ENCODE peak calls at places on chromosomes 13 and 19, in eight cellular contexts. M is transverse colon; V is breast epithelium; C is naive thymus-derived CD4-positive, alpha-beta T cell; Y is IMR-90; U is upper lobe of right lung; G is right lobe of liver; F is uterus. W is an unnamed sample.
A peak's percentile ranks its signal among the peaks of the same experiment; 100 is the strongest.

GRCh38 chr19:49954092-49954825 is 6.7 kb downstream of the SIGLEC11 start:
- DNase-seq in M (no peak), V (peak; percentile 43), C (no peak), Y (peak; percentile 14), U (no peak), G (no peak), F (peak; percentile 31), W (no peak)

GRCh38 chr13:40389081-40389641 is 277.3 kb downstream of the FOXO1 start:
- DNase-seq in M (no peak), V (no peak), C (peak; percentile 56), Y (no peak), U (no peak), G (no peak), F (no peak), W (no peak)

GRCh38 chr13:70755411-70755810 is 647.2 kb upstream of the KLHL1 start:
- DNase-seq in M (no peak), V (no peak), C (no peak), Y (no peak), U (no peak), G (no peak), F (no peak), W (no peak)

GRCh38 chr13:41398494-41399190 is 58.7 kb upstream of the RGCC start:
- DNase-seq in M (no peak), V (no peak), C (no peak), Y (no peak), U (no peak), G (no peak), F (no peak), W (no peak)

GRCh38 chr13:94480672-94481145 is 1.2 kb upstream of the DCT start:
- DNase-seq in M (no peak), V (no peak), C (no peak), Y (peak; percentile 20), U (no peak), G (no peak), F (no peak), W (peak; percentile 77)

GRCh38 chr13:113186061-113186900 is 22.2 kb downstream of the PCID2 start:
- DNase-seq in M (no peak), V (no peak), C (no peak), Y (no peak), U (no peak), G (no peak), F (no peak), W (no peak)

GRCh38 chr13:51821666-51822065 is 17.7 kb upstream of the DHRS12 start:
- DNase-seq in M (no peak), V (no peak), C (peak; percentile 57), Y (no peak), U (no peak), G (no peak), F (no peak), W (no peak)

GRCh38 chr13:47287291-47287751 is 390.5 kb upstream of the HTR2A start:
- DNase-seq in M (no peak), V (no peak), C (no peak), Y (peak; percentile 73), U (no peak), G (no peak), F (no peak), W (no peak)

GRCh38 chr19:8083141-8083540 is 30.6 kb downstream of the CCL25 start:
- DNase-seq in M (no peak), V (no peak), C (no peak), Y (no peak), U (no peak), G (no peak), F (no peak), W (no peak)

GRCh38 chr13:42039457-42039945 is 8.9 kb upstream of the DGKH start:
- DNase-seq in M (no peak), V (no peak), C (no peak), Y (no peak), U (no peak), G (no peak), F (no peak), W (no peak)

GRCh38 chr13:23871616-23872220 is 17.5 kb downstream of the MIPEP start:
- DNase-seq in M (no peak), V (no peak), C (peak; percentile 25), Y (peak; percentile 59), U (no peak), G (no peak), F (no peak), W (no peak)

GRCh38 chr13:98466634-98467236 is 110.2 kb downstream of the STK24 start:
- DNase-seq in M (peak; percentile 59), V (no peak), C (no peak), Y (peak; percentile 55), U (no peak), G (no peak), F (no peak), W (peak; percentile 53)

GRCh38 chr13:40648841-40649240 is 17.6 kb downstream of the FOXO1 start:
- DNase-seq in M (no peak), V (no peak), C (no peak), Y (no peak), U (no peak), G (no peak), F (no peak), W (no peak)

GRCh38 chr13:37735293-37735692 is 134.3 kb downstream of the TRPC4 start:
- DNase-seq in M (no peak), V (no peak), C (no peak), Y (no peak), U (no peak), G (no peak), F (no peak), W (no peak)

GRCh38 chr13:65965496-65965895 is 1264.6 kb downstream of the PCDH9 start:
- DNase-seq in M (no peak), V (no peak), C (no peak), Y (peak; percentile 20), U (no peak), G (no peak), F (no peak), W (no peak)

GRCh38 chr19:56091066-56091490 is 30.0 kb downstream of the ZNF787 start:
- DNase-seq in M (no peak), V (no peak), C (no peak), Y (peak; percentile 61), U (no peak), G (no peak), F (no peak), W (no peak)

GRCh38 chr19:17725422-17726078 is 6.3 kb downstream of the MAP1S start:
- DNase-seq in M (no peak), V (no peak), C (no peak), Y (no peak), U (no peak), G (no peak), F (no peak), W (no peak)

GRCh38 chr19:16113727-16114126 is 2.0 kb downstream of the RAB8A start:
- DNase-seq in M (no peak), V (no peak), C (no peak), Y (no peak), U (no peak), G (no peak), F (no peak), W (no peak)

GRCh38 chr19:2129892-2130770 is 21.2 kb downstream of the AP3D1 start:
- DNase-seq in M (no peak), V (no peak), C (no peak), Y (no peak), U (no peak), G (no peak), F (no peak), W (no peak)

GRCh38 chr19:34426096-34426661 is 2.0 kb upstream of the UBA2 start:
- DNase-seq in M (no peak), V (no peak), C (no peak), Y (no peak), U (no peak), G (peak; percentile 57), F (no peak), W (no peak)

GRCh38 chr13:99320693-99321481 is 13.7 kb upstream of the GPR183 start:
- DNase-seq in M (no peak), V (no peak), C (no peak), Y (peak; percentile 88), U (no peak), G (no peak), F (no peak), W (no peak)

GRCh38 chr19:55146648-55147218 is 2.3 kb downstream of the TNNT1 start:
- DNase-seq in M (no peak), V (no peak), C (no peak), Y (no peak), U (no peak), G (no peak), F (no peak), W (peak; percentile 56)

GRCh38 chr19:9667898-9668297 is 7.0 kb downstream of the ZNF562 start:
- DNase-seq in M (no peak), V (no peak), C (no peak), Y (no peak), U (no peak), G (no peak), F (no peak), W (no peak)

GRCh38 chr13:33186851-33187250 is 98.7 kb downstream of the STARD13 start:
- DNase-seq in M (no peak), V (no peak), C (no peak), Y (peak; percentile 89), U (no peak), G (no peak), F (no peak), W (no peak)
- H3K27ac ChIP-seq in M (peak overlapping the region; percentile 66), V (peak overlapping the region; percentile 61), C (no peak overlapping the region), Y (peak overlapping the region; percentile 36), U (no peak overlapping the region), G (peak overlapping the region; percentile 6), F (peak overlapping the region; percentile 48), W (no peak overlapping the region)

DNA sequence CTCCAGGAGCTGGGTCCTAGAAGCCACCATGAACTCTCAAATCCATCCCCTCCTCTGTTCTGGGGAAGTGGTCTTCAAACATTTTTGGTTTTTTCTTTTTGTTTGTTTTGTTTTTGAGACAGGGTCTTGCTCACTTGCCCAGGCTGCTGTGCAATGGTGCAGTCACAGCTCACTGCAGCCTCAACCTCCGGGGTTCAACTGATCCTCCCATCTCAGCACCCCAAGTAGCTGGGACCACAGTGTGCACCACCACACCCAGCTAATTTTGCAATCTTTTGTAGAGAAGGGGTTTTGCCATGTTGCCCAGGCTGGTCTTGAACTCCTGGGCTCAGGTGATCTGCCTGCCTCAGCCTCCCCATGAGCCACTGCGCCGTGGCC is 7.0 kb downstream of the BLVRB start:
- DNase-seq in M (no peak), V (no peak), C (no peak), Y (no peak), U (no peak), G (no peak), F (no peak), W (no peak)
- H3K36me3 ChIP-seq in M (peaks cover 6% of the 10 kb centered on the region), V (no peaks in the 10 kb centered on the region), C (no peaks in the 10 kb centered on the region), Y (peaks cover 3% of the 10 kb centered on the region), U (peaks cover 25% of the 10 kb centered on the region), G (peaks cover 17% of the 10 kb centered on the region), F (no peaks in the 10 kb centered on the region), W (peaks cover 3% of the 10 kb centered on the region)

DNA sequence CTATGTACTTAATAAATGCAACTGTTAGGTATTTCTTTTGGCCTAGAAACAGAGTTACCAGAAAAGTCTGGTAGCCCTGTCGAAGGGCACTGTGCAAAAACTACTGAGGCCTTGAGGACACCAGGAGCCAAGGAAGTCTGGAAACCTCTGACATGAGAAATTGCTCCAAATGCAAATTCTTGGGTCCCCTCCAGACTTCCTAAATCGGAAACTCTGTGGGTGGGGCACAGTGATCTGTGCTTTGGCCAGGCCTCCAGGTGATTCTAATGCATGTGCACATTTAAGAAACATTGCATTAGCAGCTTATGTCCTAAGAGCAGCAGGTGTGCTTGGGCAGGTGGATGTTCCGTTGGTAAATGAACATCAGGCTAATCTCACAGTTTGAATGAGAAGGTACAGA is 50.0 kb downstream of the STARD13 start:
- DNase-seq in M (no peak), V (no peak), C (no peak), Y (no peak), U (no peak), G (no peak), F (no peak), W (no peak)
- H3K27ac ChIP-seq in M (peak overlapping the region; percentile 3), V (no peak overlapping the region), C (no peak overlapping the region), Y (peak overlapping the region; percentile 91), U (peak overlapping the region; percentile 14), G (no peak overlapping the region), F (no peak overlapping the region), W (no peak overlapping the region)

GRCh38 chr19:5035817-5036732 is 67.2 kb downstream of the KDM4B start:
- DNase-seq in M (no peak), V (no peak), C (no peak), Y (no peak), U (no peak), G (peak; percentile 45), F (no peak), W (no peak)
- H3K36me3 ChIP-seq in M (peaks cover 8% of the 10 kb centered on the region), V (no peaks in the 10 kb centered on the region), C (peaks cover 61% of the 10 kb centered on the region), Y (peaks cover 45% of the 10 kb centered on the region), U (peaks cover 35% of the 10 kb centered on the region), G (peaks cover 39% of the 10 kb centered on the region), F (no peaks in the 10 kb centered on the region), W (peaks cover 3% of the 10 kb centered on the region)